ENCODE peak calls at places on chromosomes 13 and 19, in four cellular contexts. E, M, A and I are unnamed samples.

GRCh38 chr19:29287061-29287460 is 74.1 kb upstream of the UQCRFS1 start:
- DNase-seq in E (no peak), M (no peak), A (no peak), I (no peak)

GRCh38 chr19:3955688-3956087 is 15.2 kb downstream of the DAPK3 start:
- DNase-seq in E (no peak), M (no peak), A (no peak), I (no peak)

GRCh38 chr13:27790523-27790922 is 1.8 kb upstream of the GSX1 start:
- DNase-seq in E (no peak), M (no peak), A (no peak), I (no peak)

GRCh38 chr19:33407140-33407551 is 33.6 kb downstream of the CEBPG start:
- DNase-seq in E (no peak), M (no peak), A (no peak), I (no peak)

GRCh38 chr13:93375491-93375890 is 148.9 kb downstream of the GPC6 start:
- DNase-seq in E (no peak), M (no peak), A (no peak), I (no peak)

GRCh38 chr13:30172593-30173300 is 134.6 kb downstream of the KATNAL1 start:
- DNase-seq in E (no peak), M (no peak), A (no peak), I (no peak)

GRCh38 chr13:23867027-23867491 is 22.1 kb downstream of the MIPEP start:
- DNase-seq in E (no peak), M (no peak), A (peak), I (no peak)

GRCh38 chr13:49606747-49607648 is 21.3 kb upstream of the ARL11 start:
- DNase-seq in E (peak), M (peak), A (peak), I (peak)

GRCh38 chr19:10299545-10300458 is 9.8 kb downstream of the ZGLP1 start:
- DNase-seq in E (no peak), M (no peak), A (no peak), I (no peak)

GRCh38 chr19:9008667-9009066 is 1.5 kb downstream of the MUC16 start:
- DNase-seq in E (no peak), M (no peak), A (no peak), I (no peak)

GRCh38 chr19:48933382-48933932 is at the start of gene DHDH:
- DNase-seq in E (peak), M (peak), A (peak), I (peak)

GRCh38 chr19:30545752-30546151 is 173.6 kb downstream of the ZNF536 start:
- DNase-seq in E (no peak), M (no peak), A (no peak), I (no peak)

GRCh38 chr19:55344444-55344843 is 4.8 kb downstream of the KMT5C start:
- DNase-seq in E (no peak), M (no peak), A (peak), I (no peak)

GRCh38 chr13:39051157-39051556 is 12.9 kb downstream of the NHLRC3 start:
- DNase-seq in E (no peak), M (no peak), A (peak), I (no peak)

GRCh38 chr13:92657565-92657964 is 569.0 kb upstream of the GPC6 start:
- DNase-seq in E (no peak), M (no peak), A (no peak), I (no peak)